ENCODE peak calls at places on chromosomes 5 and 9, in four cellular contexts. S is CD4-positive, alpha-beta T cell; L is cardiac muscle cell; U is breast epithelium. I is an unnamed sample. For H3K27me3, the result is how much of the 10 kb centered on the place peaks cover.

GRCh38 chr5:3590967-3591900 is 4.4 kb upstream of the IRX1 start:
- DNase-seq in S (no peak), L (no peak), U (no peak), I (no peak)

GRCh38 chr9:104633976-104634520 is 16.0 kb upstream of the OR13C9 start:
- DNase-seq in U (no peak), S (no peak), L (no peak), I (no peak)

GRCh38 chr9:76677481-76678055 is 86.7 kb upstream of the PCA3 start:
- DNase-seq in U (no peak), S (no peak), L (no peak), I (no peak)

GRCh38 chr5:116738270-116738947 is 163.8 kb upstream of the SEMA6A start:
- DNase-seq in S (no peak), U (no peak), L (no peak), I (no peak)

GRCh38 chr5:37714756-37715155 is 125.1 kb downstream of the GDNF start:
- DNase-seq in U (no peak), L (no peak), S (no peak), I (no peak)

GRCh38 chr5:172322028-172322965 is 38.7 kb upstream of the UBTD2 start:
- DNase-seq in L (no peak), U (no peak), S (no peak), I (no peak)

GRCh38 chr5:109692011-109692410 is 2.3 kb downstream of the MAN2A1 start:
- DNase-seq in U (no peak), S (no peak), L (peak), I (no peak)

GRCh38 chr9:129572052-129572425 is 48.9 kb downstream of the C9orf50 start:
- DNase-seq in L (no peak), U (no peak), S (no peak), I (no peak)

GRCh38 chr9:20189871-20190270 is 401.0 kb upstream of the SLC24A2 start:
- DNase-seq in S (no peak), L (no peak), U (no peak), I (no peak)

GRCh38 chr9:77589046-77589795 is 58.9 kb downstream of the GNA14 start:
- DNase-seq in L (no peak), S (no peak), U (peak), I (no peak)

GRCh38 chr5:33370135-33370472 is 70.7 kb upstream of the TARS1 start:
- DNase-seq in U (no peak), S (no peak), L (no peak), I (no peak)

GRCh38 chr9:105511486-105511885 is 46.4 kb upstream of the FKTN start:
- DNase-seq in S (no peak), U (no peak), L (no peak), I (no peak)

GRCh38 chr9:84953797-84954695 is 284.5 kb downstream of the NTRK2 start:
- DNase-seq in L (peak), U (peak), S (no peak), I (peak)

GRCh38 chr9:101394687-101395086 is 3.7 kb downstream of the MRPL50 start:
- DNase-seq in S (no peak), L (no peak), U (no peak), I (peak)

GRCh38 chr5:102749416-102750021 is 5.6 kb upstream of the PAM start:
- DNase-seq in L (no peak), S (no peak), U (no peak), I (no peak)

GRCh38 chr5:148922606-148923005 is 96.2 kb downstream of the ADRB2 start:
- DNase-seq in S (no peak), L (no peak), U (no peak), I (no peak)

GRCh38 chr5:124745367-124746251 is 830 bp downstream of the ZNF608 start:
- DNase-seq in U (peak), S (no peak), L (peak), I (no peak)

GRCh38 chr5:127844631-127845030 is 141.4 kb downstream of the CCDC192 start:
- DNase-seq in L (no peak), U (peak), S (no peak), I (peak)

GRCh38 chr9:91714020-91714721 is 235.9 kb downstream of the ROR2 start:
- DNase-seq in U (no peak), S (no peak), L (peak), I (no peak)

GRCh38 chr5:160457255-160457654 is 35.6 kb downstream of the PTTG1 start:
- DNase-seq in U (no peak), S (no peak), L (no peak), I (no peak)

GRCh38 chr5:84372066-84372700 is 12.5 kb downstream of the EDIL3 start:
- DNase-seq in L (no peak), S (no peak), U (no peak), I (no peak)

GRCh38 chr5:142325677-142326479 is 1.1 kb upstream of the SPRY4 start:
- DNase-seq in S (no peak), L (peak), U (peak), I (no peak)

GRCh38 chr5:132207783-132208182 is 19.9 kb downstream of the P4HA2 start:
- DNase-seq in U (no peak), L (no peak), S (no peak), I (no peak)

GRCh38 chr5:169656125-169656990 is 19.3 kb downstream of the DOCK2 start:
- DNase-seq in U (no peak), L (no peak), S (no peak), I (no peak)

GRCh38 chr5:140044041-140044440 is 942 bp upstream of the NRG2 start:
- DNase-seq in L (peak), S (no peak), U (no peak), I (no peak)

GRCh38 chr9:88387035-88387732 is 1.1 kb upstream of the SPIN1 start:
- DNase-seq in S (no peak), U (no peak), L (peak), I (no peak)

GRCh38 chr5:1959911-1960581 is 77.3 kb upstream of the IRX4 start:
- DNase-seq in L (no peak), U (no peak), S (no peak), I (no peak)

GRCh38 chr9:4081549-4081895 is 218.3 kb downstream of the GLIS3 start:
- DNase-seq in S (no peak), L (no peak), U (no peak), I (no peak)

GRCh38 chr9:117466111-117466510 is 51.3 kb upstream of the ASTN2 start:
- DNase-seq in S (no peak), L (no peak), U (no peak), I (no peak)

GRCh38 chr5:149212203-149212951 is 59.3 kb upstream of the AFAP1L1 start:
- DNase-seq in L (no peak), S (no peak), U (no peak), I (no peak)

GRCh38 chr9:89774971-89775370 is 170.2 kb downstream of the GADD45G start:
- DNase-seq in U (no peak), L (no peak), S (no peak), I (no peak)

GRCh38 chr9:110509787-110510186 is 69.8 kb downstream of the SVEP1 start:
- DNase-seq in U (no peak), S (no peak), L (no peak), I (no peak)

GRCh38 chr5:124519396-124519795 is 227.0 kb downstream of the ZNF608 start:
- DNase-seq in S (no peak), L (peak), U (no peak), I (no peak)

GRCh38 chr9:98867434-98868168 is 60.1 kb downstream of the GALNT12 start:
- DNase-seq in L (no peak), U (peak), S (no peak), I (peak)

GRCh38 chr9:95264954-95265615 is 52.4 kb downstream of the FANCC start:
- DNase-seq in U (no peak), S (no peak), L (peak), I (peak)

GRCh38 chr5:73215891-73216610 is 43.1 kb downstream of the TMEM174 start:
- DNase-seq in U (peak), S (peak), L (peak), I (no peak)

GRCh38 chr5:126098330-126099017 is 324.7 kb upstream of the GRAMD2B start:
- DNase-seq in L (no peak), U (no peak), S (no peak), I (no peak)

GRCh38 chr5:174737335-174737734 is 13.0 kb downstream of the MSX2 start:
- DNase-seq in S (no peak), L (no peak), U (no peak), I (no peak)

GRCh38 chr5:174734571-174735497 is 10.5 kb downstream of the MSX2 start:
- DNase-seq in L (no peak), S (no peak), U (no peak), I (no peak)

GRCh38 chr5:174735498-174736350 is 11.3 kb downstream of the MSX2 start:
- DNase-seq in U (no peak), L (peak), S (no peak), I (peak)

GRCh38 chr5:174736351-174736721 is 12.0 kb downstream of the MSX2 start:
- DNase-seq in U (no peak), S (no peak), L (no peak), I (no peak)

DNA sequence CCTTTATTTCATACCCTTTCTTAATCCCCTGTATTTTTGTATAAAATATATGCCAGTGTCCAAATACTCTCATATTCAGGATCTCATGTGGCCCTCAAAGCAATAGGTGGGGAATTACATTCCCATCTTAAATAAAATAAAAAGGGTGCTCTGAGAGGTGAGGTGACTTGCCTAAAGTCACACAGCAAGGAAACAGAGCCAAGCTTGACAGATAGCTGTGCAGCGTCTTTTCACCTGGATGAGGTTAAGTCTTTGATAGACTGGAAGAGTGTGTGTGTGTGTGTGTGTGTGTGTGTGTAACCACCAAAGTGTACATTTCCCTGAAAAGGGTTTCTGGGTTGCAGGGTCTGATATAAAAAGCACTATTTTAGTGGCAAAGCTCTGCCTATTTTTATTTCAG is 12.4 kb downstream of the MSX2 start:
- DNase-seq in S (no peak), U (no peak), L (no peak), I (no peak)
- H3K27me3 ChIP-seq in S (half or more), U (under half), L (half or more), I (under half)

DNA sequence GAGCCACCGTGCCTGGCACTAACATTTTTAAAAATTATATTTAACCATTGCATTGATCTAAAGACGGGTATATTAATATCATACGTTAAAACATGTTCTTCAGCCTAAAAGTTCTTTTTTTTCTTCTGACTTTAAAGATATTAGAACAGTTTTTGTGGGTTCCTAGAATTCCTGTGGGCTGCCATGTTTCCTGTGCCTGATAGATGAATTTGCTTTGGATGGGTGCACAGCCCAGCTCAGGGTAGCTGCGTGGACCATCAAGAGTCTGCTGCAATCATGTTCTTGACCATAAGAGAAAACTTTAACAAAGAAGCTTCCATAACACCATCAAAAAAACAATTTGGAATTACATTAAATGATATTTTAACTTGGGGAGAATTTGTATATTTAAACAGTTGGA is 2.4 kb upstream of the LAMC3 start:
- DNase-seq in U (no peak), S (no peak), L (no peak), I (no peak)
- H3K27me3 ChIP-seq in U (under half), S (under half), L (under half), I (under half)

GRCh38 chr9:126612329-126612812 is 1.4 kb upstream of the LMX1B start:
- DNase-seq in U (no peak), S (no peak), L (no peak), I (no peak)

GRCh38 chr9:126612813-126613641 is 701 bp upstream of the LMX1B start:
- DNase-seq in S (no peak), U (no peak), L (no peak), I (no peak)

GRCh38 chr9:126611592-126612328 is 2.0 kb upstream of the LMX1B start:
- DNase-seq in S (peak), L (peak), U (no peak), I (peak)

GRCh38 chr9:126609711-126610388 is 3.9 kb upstream of the LMX1B start:
- DNase-seq in S (no peak), L (no peak), U (no peak), I (no peak)

DNA sequence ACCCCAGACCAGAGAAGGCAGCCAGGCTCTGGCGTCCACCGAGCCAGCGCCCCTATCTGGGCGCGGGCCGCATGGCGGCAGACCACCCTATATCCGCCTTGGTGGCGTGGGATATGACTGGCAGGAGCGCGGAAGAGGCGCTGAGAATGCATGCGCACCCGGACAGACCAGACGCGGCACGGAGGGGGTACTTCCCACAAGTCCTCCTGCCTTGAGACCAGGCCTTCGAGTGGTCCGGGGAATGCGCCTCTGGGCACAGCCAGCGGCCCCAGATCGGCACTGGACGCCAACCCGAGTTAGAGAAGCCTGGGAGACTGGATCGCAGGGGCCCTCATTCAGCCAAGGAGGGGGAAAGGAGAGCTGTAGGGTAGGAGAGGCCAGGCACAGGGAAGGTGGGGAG is 2.5 kb upstream of the LMX1B start:
- DNase-seq in S (no peak), L (no peak), U (no peak), I (no peak)
- H3K27me3 ChIP-seq in S (half or more), L (half or more), U (under half), I (under half)

GRCh38 chr9:37034938-37035471 is 937 bp upstream of the PAX5 start:
- DNase-seq in L (no peak), U (no peak), S (no peak), I (no peak)

GRCh38 chr9:37033753-37034319 is at the start of gene PAX5:
- DNase-seq in S (no peak), L (no peak), U (no peak), I (peak)

GRCh38 chr9:37033141-37033540 is 927 bp downstream of the PAX5 start:
- DNase-seq in U (no peak), L (no peak), S (no peak), I (peak)

GRCh38 chr9:37035472-37036236 is 1.6 kb upstream of the PAX5 start:
- DNase-seq in L (no peak), U (no peak), S (no peak), I (peak)

DNA sequence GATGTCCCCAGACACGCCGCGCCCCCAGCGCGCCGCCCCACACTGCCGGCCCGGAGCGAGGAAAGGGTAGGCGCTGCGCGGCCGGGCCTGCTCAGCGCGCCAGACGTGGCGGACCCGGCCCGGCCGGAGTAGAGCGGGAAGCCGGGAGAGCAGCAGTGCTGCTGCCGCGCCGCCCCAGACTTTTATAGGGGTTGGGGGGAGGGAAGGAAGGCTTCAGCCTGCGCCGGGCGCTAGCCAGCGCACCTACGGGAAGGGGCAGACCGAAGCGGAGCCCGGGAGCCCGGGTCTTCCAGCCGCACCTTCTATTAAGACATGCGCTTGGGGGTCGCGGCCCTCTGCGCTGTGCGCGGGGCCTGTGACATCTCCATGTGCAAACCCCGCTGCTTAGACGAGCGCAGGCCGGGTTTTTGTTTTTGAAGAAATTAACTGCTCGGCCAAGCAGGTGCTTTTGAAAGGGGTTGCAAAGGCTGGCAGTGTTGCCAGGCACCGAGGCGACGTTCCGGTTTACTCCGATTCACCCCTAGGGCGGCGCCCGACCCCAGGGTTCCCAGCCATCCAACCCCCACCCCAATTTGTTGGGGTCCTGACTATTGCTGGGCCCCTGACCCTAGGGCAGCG is 361 bp upstream of the PAX5 start:
- DNase-seq in S (no peak), U (no peak), L (peak), I (peak)
- H3K27me3 ChIP-seq in S (half or more), U (half or more), L (half or more), I (under half)

DNA sequence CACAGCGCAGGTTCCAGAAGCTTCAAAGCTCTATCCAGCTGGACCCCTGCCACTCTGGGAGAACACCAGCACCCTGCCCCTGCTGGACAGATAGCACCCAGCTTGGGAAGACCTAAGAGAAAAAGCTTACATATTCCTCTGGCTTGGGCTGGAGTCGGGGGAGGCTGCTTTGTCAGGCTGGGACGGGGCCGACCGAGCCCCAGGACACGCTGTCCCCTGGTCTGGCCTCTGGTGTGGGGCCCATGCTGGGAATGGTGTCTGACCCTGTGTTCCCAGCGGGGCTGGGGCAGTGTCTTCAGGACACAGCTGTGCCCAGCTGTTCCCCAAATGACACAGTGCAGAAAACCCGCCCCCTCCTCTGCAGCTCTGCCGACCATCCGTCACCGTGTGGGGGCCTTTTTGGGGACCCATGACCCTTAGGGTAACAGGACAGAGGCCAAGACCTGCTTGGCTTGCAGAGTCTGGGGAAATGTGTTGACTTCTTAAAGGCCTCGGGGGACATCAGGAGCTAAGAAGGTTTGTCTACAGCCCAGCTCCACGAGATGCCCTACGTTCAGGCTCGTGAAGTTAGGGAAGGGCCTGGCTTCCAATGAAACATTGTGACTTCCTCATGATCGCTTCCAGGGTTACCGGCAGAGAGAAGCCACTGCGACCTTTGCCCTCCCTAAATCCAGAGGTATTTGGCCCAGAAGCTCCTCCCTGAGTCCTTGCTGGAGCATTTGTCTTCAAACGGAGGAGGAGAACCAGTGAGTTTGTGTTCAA is 20.4 kb upstream of the SLC2A6 start:
- DNase-seq in S (no peak), L (no peak), U (no peak), I (no peak)
- H3K27me3 ChIP-seq in S (under half), L (under half), U (under half), I (under half)

GRCh38 chr5:94113-94892 is 2.3 kb downstream of the PLEKHG4B start:
- DNase-seq in L (no peak), S (no peak), U (no peak), I (no peak)

GRCh38 chr5:95241-95980 is 3.4 kb downstream of the PLEKHG4B start:
- DNase-seq in L (no peak), U (no peak), S (no peak), I (no peak)

GRCh38 chr5:92391-93220 is 638 bp downstream of the PLEKHG4B start:
- DNase-seq in S (no peak), L (no peak), U (no peak), I (no peak)

GRCh38 chr5:91556-92263 is at the start of gene PLEKHG4B:
- DNase-seq in U (peak), S (no peak), L (peak), I (no peak)

DNA sequence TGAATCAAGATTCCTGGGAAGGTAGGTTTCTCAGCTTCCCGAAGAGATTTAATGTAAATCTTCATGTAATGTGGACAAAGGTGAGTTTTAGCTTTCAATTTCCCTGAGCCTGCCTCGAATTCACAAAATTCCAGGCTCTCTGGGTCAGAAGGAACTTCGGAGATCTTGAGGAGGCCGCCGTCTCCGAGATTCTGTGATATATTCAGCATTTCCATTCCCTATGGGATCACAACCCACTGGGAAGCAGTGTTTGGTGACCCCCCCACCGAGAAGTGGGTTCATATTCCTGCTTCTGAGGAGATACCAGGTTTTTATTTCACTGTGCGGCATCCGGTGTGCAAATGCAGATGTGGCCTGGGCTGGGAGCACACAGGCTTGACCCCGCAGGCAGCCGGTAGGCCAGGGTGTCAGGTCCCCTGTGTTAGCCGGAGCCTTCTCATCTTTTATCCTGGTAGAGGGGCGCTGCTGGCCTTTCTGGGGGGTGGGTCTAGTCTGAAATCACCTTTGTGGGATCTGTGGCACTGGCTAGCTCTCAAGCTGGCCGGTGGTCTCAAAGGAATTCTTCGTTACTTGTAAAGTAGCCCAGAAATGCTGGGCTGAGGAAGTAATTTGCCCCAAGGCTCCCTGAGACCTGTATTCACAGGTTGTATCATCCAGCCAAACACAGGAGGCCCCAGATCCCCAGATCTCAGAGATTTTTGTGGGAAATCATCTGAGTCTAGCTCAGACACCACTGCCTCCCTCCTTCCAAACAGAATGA is 1.4 kb downstream of the PLEKHG4B start:
- DNase-seq in S (no peak), U (no peak), L (no peak), I (no peak)
- H3K27me3 ChIP-seq in S (half or more), U (under half), L (under half), I (under half)

I was measured in Karpas-422.